ENCODE peak calls at places on chromosomes 4 and X, in nine cellular contexts. J is spleen, D is upper lobe of left lung, B is suprapubic skin, F is upper lobe of right lung, G is fibroblast of lung, T is neural progenitor cell, W is body of pancreas, H is esophagus muscularis mucosa. L is an unnamed sample.

GRCh38 chr4:99447079-99447478 is 11.9 kb upstream of the ADH7 start:
- DNase-seq in J (no peak), D (peak), B (no peak), F (no peak), G (peak), T (peak), W (peak), H (no peak), L (peak)

GRCh38 chr4:71855944-71856343 is 72.1 kb upstream of the GC start:
- DNase-seq in J (no peak), D (no peak), B (no peak), F (no peak), G (no peak), T (no peak), W (no peak), H (no peak), L (no peak)

GRCh38 chr4:2484993-2485392 is 16.1 kb downstream of the RNF4 start:
- DNase-seq in J (peak), D (peak), B (peak), F (peak), G (peak), T (peak), W (peak), H (peak), L (no peak)

GRCh38 chr4:68129793-68130192 is at the start of gene TMPRSS11F:
- DNase-seq in J (no peak), D (no peak), B (no peak), F (no peak), G (no peak), T (no peak), W (no peak), H (no peak), L (no peak)

GRCh38 chrX:103477496-103477895 is 41.8 kb downstream of the RAB40A start:
- DNase-seq in J (no peak), D (no peak), B (no peak), F (no peak), G (no peak), T (no peak), W (no peak), H (no peak), L (no peak)

GRCh38 chrX:111181883-111182400 is 86.0 kb downstream of the PAK3 start:
- DNase-seq in J (no peak), D (no peak), B (no peak), F (no peak), G (no peak), T (peak), W (no peak), H (no peak), L (no peak)

GRCh38 chr4:99848576-99848975 is 31.9 kb downstream of the DAPP1 start:
- DNase-seq in J (no peak), D (no peak), B (no peak), F (no peak), G (no peak), T (no peak), W (no peak), H (peak), L (no peak)

GRCh38 chr4:133316874-133317273 is 167.8 kb downstream of the PCDH10 start:
- DNase-seq in J (no peak), D (no peak), B (no peak), F (no peak), G (peak), T (no peak), W (no peak), H (no peak), L (no peak)

GRCh38 chrX:40040686-40041461 is 56.9 kb downstream of the BCOR start:
- DNase-seq in J (no peak), D (no peak), B (no peak), F (no peak), G (no peak), T (no peak), W (no peak), H (no peak), L (no peak)

GRCh38 chr4:78056265-78057129 is 626 bp upstream of the FRAS1 start:
- DNase-seq in J (peak), D (peak), B (peak), F (peak), G (peak), T (peak), W (peak), H (no peak), L (no peak)

GRCh38 chr4:57132746-57133142 is 22.6 kb upstream of the IGFBP7 start:
- DNase-seq in J (no peak), D (no peak), B (no peak), F (no peak), G (no peak), T (no peak), W (no peak), H (no peak), L (no peak)

GRCh38 chrX:136146614-136147319 is 566 bp upstream of the FHL1 start:
- DNase-seq in J (peak), D (no peak), B (no peak), F (no peak), G (peak), T (peak), W (no peak), H (no peak), L (no peak)

GRCh38 chrX:103828529-103828928 is 3.5 kb downstream of the RAB9B start:
- DNase-seq in J (no peak), D (no peak), B (no peak), F (no peak), G (no peak), T (no peak), W (no peak), H (no peak), L (no peak)

GRCh38 chr4:61500883-61501282 is 300.8 kb downstream of the ADGRL3 start:
- DNase-seq in J (no peak), D (no peak), B (no peak), F (no peak), G (peak), T (no peak), W (no peak), H (no peak), L (no peak)

GRCh38 chr4:53908661-53909078 is 155.7 kb downstream of the CHIC2 start:
- DNase-seq in J (no peak), D (peak), B (no peak), F (no peak), G (peak), T (peak), W (peak), H (no peak), L (peak)

GRCh38 chr4:53905935-53906377 is 158.4 kb downstream of the CHIC2 start:
- DNase-seq in J (no peak), D (no peak), B (no peak), F (no peak), G (peak), T (peak), W (peak), H (peak), L (no peak)

GRCh38 chr4:53907772-53908171 is 156.6 kb downstream of the CHIC2 start:
- DNase-seq in J (no peak), D (no peak), B (no peak), F (no peak), G (no peak), T (no peak), W (no peak), H (peak), L (no peak)

GRCh38 chr4:53905281-53905934 is 159.0 kb downstream of the CHIC2 start:
- DNase-seq in J (no peak), D (no peak), B (no peak), F (no peak), G (no peak), T (no peak), W (no peak), H (peak), L (no peak)

GRCh38 chr4:53906786-53907185 is 157.6 kb downstream of the CHIC2 start:
- DNase-seq in J (no peak), D (no peak), B (no peak), F (no peak), G (no peak), T (no peak), W (no peak), H (peak), L (no peak)
- H3K27ac ChIP-seq in J (peak), D (no peak), B (no peak), F (peak), G (peak), T (no peak), W (no peak), H (peak), L (no peak)

GRCh38 chrX:112759512-112759911 is 79.8 kb upstream of the LHFPL1 start:
- DNase-seq in J (no peak), D (no peak), B (no peak), F (no peak), G (no peak), T (no peak), W (no peak), H (no peak), L (no peak)

GRCh38 chrX:112761239-112762207 is 79.1 kb downstream of the AMOT start:
- DNase-seq in J (no peak), D (no peak), B (no peak), F (no peak), G (no peak), T (no peak), W (no peak), H (no peak), L (no peak)

DNA sequence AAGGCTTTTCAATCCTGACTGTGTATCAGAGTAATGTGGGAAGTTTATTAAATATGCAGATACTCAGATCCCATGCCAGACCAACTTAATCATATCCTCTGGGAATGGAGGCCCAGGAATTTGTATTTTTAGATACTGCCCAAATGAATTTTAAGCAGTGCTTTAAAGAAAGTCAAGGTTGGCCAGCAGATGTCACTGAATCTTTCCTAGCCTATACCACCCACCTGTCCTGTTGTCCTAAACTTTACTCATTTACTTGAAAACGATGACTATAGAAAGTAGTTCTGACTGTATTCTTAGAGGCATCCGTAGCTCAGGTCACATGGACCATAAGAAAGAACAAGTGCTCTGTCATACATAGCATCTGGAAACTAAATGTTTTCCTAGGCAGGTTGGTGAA is 79.9 kb downstream of the AMOT start:
- DNase-seq in J (no peak), D (no peak), B (no peak), F (no peak), G (peak), T (no peak), W (no peak), H (no peak), L (no peak)
- TF ChIP-seq CTCF in J (no peak), D (no peak), B (no peak), F (no peak), G (no peak), T (no peak), W (no peak), H (no peak), L (peak)

GRCh38 chr4:6941796-6942195 is 32.2 kb downstream of the TBC1D14 start:
- DNase-seq in J (peak), D (no peak), B (no peak), F (no peak), G (no peak), T (no peak), W (no peak), H (no peak), L (no peak)

GRCh38 chr4:6943870-6944195 is 34.2 kb downstream of the TBC1D14 start:
- DNase-seq in J (peak), D (no peak), B (no peak), F (no peak), G (no peak), T (no peak), W (no peak), H (no peak), L (no peak)

GRCh38 chr4:6942238-6942800 is 32.7 kb downstream of the TBC1D14 start:
- DNase-seq in J (peak), D (peak), B (no peak), F (no peak), G (peak), T (no peak), W (no peak), H (no peak), L (peak)

GRCh38 chr4:6944311-6945051 is 34.9 kb downstream of the TBC1D14 start:
- DNase-seq in J (peak), D (no peak), B (peak), F (no peak), G (no peak), T (no peak), W (no peak), H (no peak), L (no peak)

GRCh38 chr4:6943012-6943869 is 33.6 kb downstream of the TBC1D14 start:
- DNase-seq in J (peak), D (no peak), B (no peak), F (no peak), G (no peak), T (peak), W (no peak), H (no peak), L (no peak)
- H3K27ac ChIP-seq in J (peak), D (peak), B (peak), F (peak), G (no peak), T (no peak), W (peak), H (peak), L (peak)

DNA sequence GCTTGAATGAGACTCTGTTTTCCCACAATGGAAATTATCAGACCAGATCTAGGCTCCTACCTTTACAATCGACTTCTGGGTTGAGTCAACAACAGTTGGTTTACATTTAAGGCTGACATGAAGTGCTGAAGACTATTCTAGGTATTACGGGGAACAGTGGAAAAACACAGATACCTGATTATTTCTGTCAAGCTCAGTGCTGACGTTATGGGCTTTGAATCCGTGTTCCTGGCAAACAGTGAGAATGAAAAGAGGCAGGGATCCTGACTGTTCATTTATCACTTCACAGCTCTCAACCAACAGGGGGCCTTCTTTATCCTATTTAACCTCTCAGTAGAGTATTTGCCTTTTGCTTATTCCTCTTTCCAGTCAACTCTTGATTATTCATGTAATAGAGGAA is 43.1 kb downstream of the TMEM164 start:
- DNase-seq in J (no peak), D (no peak), B (no peak), F (no peak), G (no peak), T (peak), W (peak), H (no peak), L (no peak)
- TF ChIP-seq CTCF in J (no peak), D (no peak), B (no peak), F (no peak), G (no peak), T (peak), W (no peak), H (no peak), L (no peak)

GRCh38 chr4:60216752-60217151 is 983.4 kb upstream of the ADGRL3 start:
- DNase-seq in J (no peak), D (no peak), B (no peak), F (no peak), G (peak), T (no peak), W (no peak), H (no peak), L (no peak)
- H3K27ac ChIP-seq in J (no peak), D (no peak), B (no peak), F (no peak), G (no peak), T (no peak), W (no peak), H (no peak), L (no peak)

L was measured in AG04450.